ENCODE peak calls at places on chromosomes 1 and 21, in four cellular contexts. K, G, B and Y are unnamed samples.

GRCh38 chr1:216464489-216464888 is 41.2 kb upstream of the USH2A start:
- DNase-seq in K (no peak), G (no peak), B (no peak), Y (no peak)

GRCh38 chr1:39133340-39133684 is 71.2 kb upstream of the MACF1 start:
- DNase-seq in K (no peak), G (no peak), B (no peak), Y (no peak)

GRCh38 chr1:183069562-183070216 is 46.5 kb downstream of the LAMC1 start:
- DNase-seq in K (no peak), G (no peak), B (no peak), Y (no peak)

GRCh38 chr1:167658574-167659328 is 28.7 kb downstream of the RCSD1 start:
- DNase-seq in K (peak; percentile 32), G (no peak), B (no peak), Y (no peak)

GRCh38 chr1:220430059-220430458 is 97.9 kb upstream of the MARK1 start:
- DNase-seq in K (no peak), G (no peak), B (no peak), Y (no peak)

GRCh38 chr1:82777240-82777639 is 976.5 kb downstream of the ADGRL2 start:
- DNase-seq in K (no peak), G (no peak), B (no peak), Y (no peak)

GRCh38 chr1:213986925-213987250 is 885 bp upstream of the PROX1 start:
- DNase-seq in K (no peak), G (no peak), B (no peak), Y (no peak)

GRCh38 chr1:169236143-169236542 is 129.7 kb downstream of the ATP1B1 start:
- DNase-seq in K (no peak), G (no peak), B (no peak), Y (no peak)

DNA sequence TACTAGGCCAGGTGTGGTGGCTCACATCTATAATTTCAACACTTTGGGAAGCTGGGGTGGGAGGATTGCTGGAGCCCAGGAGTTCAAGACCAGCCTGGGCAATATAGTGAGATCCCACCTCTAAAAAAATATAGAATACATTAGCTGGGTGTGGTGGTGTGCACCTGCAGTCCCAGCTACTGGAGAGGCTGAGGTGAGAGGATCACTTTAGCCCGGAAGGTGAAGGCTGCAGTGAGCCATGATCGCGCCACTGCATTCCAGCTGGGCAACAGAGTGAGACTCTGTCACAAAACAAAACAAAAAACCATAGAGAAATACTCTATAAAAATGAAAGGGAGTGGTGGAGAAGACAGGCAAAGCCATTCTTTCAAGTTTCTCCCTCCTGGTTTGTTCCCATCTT is 62.1 kb downstream of the EYA3 start:
- DNase-seq in K (no peak), G (no peak), B (no peak), Y (no peak)
- H3K27ac ChIP-seq in K (no peak overlapping the region), G (no peak overlapping the region), B (no peak overlapping the region), Y (no peak overlapping the region)

GRCh38 chr1:16013908-16014258 is 4.0 kb downstream of the HSPB7 start:
- DNase-seq in K (no peak), G (no peak), B (no peak), Y (no peak)
- H3K27ac ChIP-seq in K (peak overlapping the region; percentile 97), G (no peak overlapping the region), B (peak overlapping the region; percentile 87), Y (no peak overlapping the region)

GRCh38 chr1:37477946-37478345 is 3.6 kb downstream of the ZC3H12A start:
- DNase-seq in K (no peak), G (no peak), B (peak; percentile 55), Y (no peak)

GRCh38 chr1:37479255-37480124 is 5.1 kb downstream of the ZC3H12A start:
- DNase-seq in K (peak; percentile 87), G (peak; percentile 88), B (peak; percentile 96), Y (no peak)

GRCh38 chr1:37477198-37477931 is 3.0 kb downstream of the ZC3H12A start:
- DNase-seq in K (no peak), G (peak; percentile 75), B (peak; percentile 84), Y (no peak)

GRCh38 chr1:37478890-37479254 is 4.5 kb downstream of the ZC3H12A start:
- DNase-seq in K (no peak), G (peak; percentile 38), B (no peak), Y (no peak)

DNA sequence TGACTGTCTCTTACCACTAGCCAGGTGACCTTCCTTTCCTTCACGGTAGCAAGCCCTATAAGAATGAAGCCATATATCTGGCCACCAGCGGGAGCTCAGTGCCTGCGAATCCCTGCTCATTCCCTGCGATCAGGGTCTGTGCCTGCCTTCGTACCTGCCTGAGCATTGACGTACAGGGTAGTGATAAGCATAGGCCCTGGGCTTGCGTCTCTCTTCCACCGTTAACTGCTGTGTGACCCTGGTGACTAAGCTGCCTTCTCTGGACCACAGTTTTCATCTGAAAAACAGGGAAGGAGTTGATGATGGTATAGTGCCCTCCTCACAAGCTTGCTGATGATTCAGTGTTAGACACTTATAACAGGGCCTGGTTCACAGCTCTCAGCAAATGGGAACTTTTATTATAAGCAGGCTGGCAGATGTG is 4.1 kb downstream of the ZC3H12A start:
- DNase-seq in K (no peak), G (peak; percentile 42), B (no peak), Y (no peak)
- H3K27ac ChIP-seq in K (peak overlapping the region; percentile 94), G (peak overlapping the region; percentile 97), B (peak overlapping the region; percentile 99), Y (no peak overlapping the region)

GRCh38 chr1:117096871-117097842 is 24.4 kb downstream of the TRIM45 start:
- DNase-seq in K (no peak), G (no peak), B (no peak), Y (no peak)

GRCh38 chr1:117095237-117095636 is 26.3 kb downstream of the TRIM45 start:
- DNase-seq in K (no peak), G (no peak), B (no peak), Y (no peak)

GRCh38 chr1:117092594-117092993 is 29.0 kb downstream of the TRIM45 start:
- DNase-seq in K (no peak), G (no peak), B (no peak), Y (no peak)

GRCh38 chr1:117093870-117094621 is 27.5 kb downstream of the TRIM45 start:
- DNase-seq in K (peak; percentile 65), G (no peak), B (no peak), Y (no peak)

DNA sequence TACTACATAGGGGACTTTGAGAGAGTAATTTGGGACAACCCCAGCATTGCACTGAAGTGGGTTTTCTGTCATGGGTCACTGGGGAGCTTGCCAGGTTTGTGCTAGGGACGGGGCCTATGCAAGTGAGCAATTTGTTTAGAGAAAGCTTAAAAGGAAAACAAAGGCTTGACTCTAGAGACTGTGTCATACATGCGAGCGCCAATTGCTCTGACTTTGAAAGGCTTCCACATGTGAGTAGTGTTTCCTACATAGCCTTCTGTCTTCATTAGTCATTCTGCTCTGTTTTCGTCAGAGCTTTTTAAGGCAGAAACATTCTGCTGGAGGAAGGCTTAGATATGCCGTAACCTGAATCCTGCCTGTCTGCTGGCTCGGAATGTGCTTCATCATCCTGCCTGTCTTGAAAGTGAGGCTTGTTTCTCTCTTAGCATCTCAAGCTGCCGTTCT is 28.4 kb downstream of the TRIM45 start:
- DNase-seq in K (peak; percentile 76), G (no peak), B (no peak), Y (no peak)
- H3K27ac ChIP-seq in K (peak overlapping the region; percentile 84), G (no peak overlapping the region), B (no peak overlapping the region), Y (peak overlapping the region; percentile 79)

GRCh38 chr1:156894001-156894400 is 483 bp downstream of the PEAR1 start:
- DNase-seq in K (no peak), G (no peak), B (no peak), Y (no peak)
- H3K27ac ChIP-seq in K (peak overlapping the region; percentile 90), G (no peak overlapping the region), B (peak overlapping the region; percentile 78), Y (peak overlapping the region; percentile 82)

GRCh38 chr1:81670997-81671396 is 129.7 kb upstream of the ADGRL2 start:
- DNase-seq in K (no peak), G (no peak), B (no peak), Y (no peak)
- H3K27ac ChIP-seq in K (no peak overlapping the region), G (no peak overlapping the region), B (no peak overlapping the region), Y (no peak overlapping the region)

GRCh38 chr1:45009956-45010854 is 919 bp downstream of the HECTD3 start:
- DNase-seq in K (no peak), G (no peak), B (peak; percentile 7), Y (no peak)
- H3K27ac ChIP-seq in K (peak overlapping the region; percentile 83), G (peak overlapping the region; percentile 62), B (peak overlapping the region; percentile 79), Y (no peak overlapping the region)

DNA sequence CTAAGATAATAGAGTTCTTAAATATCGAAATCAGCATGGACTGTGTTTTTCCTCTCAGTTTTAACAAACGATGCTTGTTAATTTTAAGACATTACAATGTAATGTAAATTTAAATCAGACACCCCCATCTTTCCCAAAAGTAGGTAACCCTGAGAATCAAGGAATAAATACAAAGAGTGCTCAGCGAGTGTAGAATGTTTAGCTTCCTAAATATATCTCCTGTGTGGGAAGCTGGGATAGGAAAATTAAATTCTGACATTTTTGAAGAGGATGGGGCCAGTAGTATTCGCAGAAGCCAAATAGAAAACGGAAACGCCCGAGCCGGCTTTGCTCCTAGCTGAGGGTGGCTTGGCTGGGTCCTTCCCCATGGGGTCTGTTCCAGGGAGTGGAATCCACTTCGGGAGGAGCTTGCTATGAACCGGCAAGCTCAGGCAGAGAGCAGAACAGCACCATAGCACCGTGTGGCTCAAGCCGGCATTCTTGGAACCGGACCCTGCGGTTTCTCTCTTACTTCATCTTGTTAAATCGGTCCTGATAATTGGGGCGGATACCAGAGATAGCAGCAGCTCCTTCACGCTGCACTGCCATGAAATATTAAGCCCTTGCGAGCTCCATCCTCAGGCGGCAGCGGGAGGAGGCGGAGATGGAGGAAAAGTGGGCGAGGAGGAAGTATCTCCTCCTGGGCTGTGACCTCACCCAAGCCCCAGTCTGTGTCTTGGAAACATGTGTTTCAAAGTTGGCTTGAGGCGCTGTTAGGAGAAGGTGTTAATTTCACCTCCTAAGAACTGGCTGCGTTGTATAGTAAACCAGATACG is 24.9 kb downstream of the MAP3K7CL start:
- DNase-seq in K (peak; percentile 38), G (no peak), B (peak; percentile 52), Y (no peak)
- H3K27ac ChIP-seq in K (peak overlapping the region; percentile 58), G (no peak overlapping the region), B (peak overlapping the region; percentile 20), Y (peak overlapping the region; percentile 11)